ENCODE peak calls at places on chromosomes 7 and 10, in six cellular contexts. C is adrenal gland, U is prostate gland, W is Panc1, S is SK-N-SH, K is HCT116. V is an unnamed sample.
A peak's percentile ranks its signal among the peaks of the same experiment; 100 is the strongest.

GRCh38 chr10:11759347-11759746 is 17.2 kb downstream of the ECHDC3 start:
- DNase-seq in C (peak; percentile 57), U (no peak), W (no peak), S (no peak), K (no peak), V (no peak)

GRCh38 chr7:129678606-129679005 is 67.1 kb downstream of the NRF1 start:
- DNase-seq in C (no peak), U (no peak), W (no peak), S (no peak), K (no peak), V (no peak)

GRCh38 chr7:137120690-137121089 is 222.8 kb downstream of the PTN start:
- DNase-seq in C (no peak), U (no peak), W (no peak), S (no peak), K (no peak), V (no peak)

GRCh38 chr10:61166065-61166464 is 222.1 kb upstream of the RHOBTB1 start:
- DNase-seq in C (no peak), U (no peak), W (no peak), S (no peak), K (no peak), V (no peak)

GRCh38 chr7:100875356-100875751 is 451 bp downstream of the SRRT start:
- DNase-seq in C (peak; percentile 59), U (no peak), W (no peak), S (peak; percentile 81), K (no peak), V (no peak)

GRCh38 chr10:45454262-45454661 is 80.2 kb downstream of the ALOX5 start:
- DNase-seq in C (peak; percentile 64), U (no peak), W (no peak), S (no peak), K (no peak), V (no peak)

GRCh38 chr7:18515067-18515466 is 19.5 kb downstream of the HDAC9 start:
- DNase-seq in C (no peak), U (no peak), W (no peak), S (no peak), K (no peak), V (no peak)

GRCh38 chr7:44757739-44758138 is 9.1 kb downstream of the ZMIZ2 start:
- DNase-seq in C (no peak), U (no peak), W (no peak), S (no peak), K (no peak), V (no peak)

GRCh38 chr7:139897422-139898085 is 68.5 kb downstream of the TBXAS1 start:
- DNase-seq in C (no peak), U (no peak), W (no peak), S (no peak), K (no peak), V (no peak)

GRCh38 chr7:151311294-151311864 is 30.2 kb upstream of the NUB1 start:
- DNase-seq in C (no peak), U (no peak), W (no peak), S (no peak), K (no peak), V (no peak)

GRCh38 chr7:129778770-129779601 is 167.5 kb downstream of the NRF1 start:
- DNase-seq in C (no peak), U (no peak), W (no peak), S (no peak), K (no peak), V (no peak)

GRCh38 chr10:6163364-6164270 is 39.1 kb upstream of the PFKFB3 start:
- DNase-seq in C (peak; percentile 90), U (peak; percentile 89), W (no peak), S (peak; percentile 92), K (peak; percentile 69), V (peak; percentile 94)

GRCh38 chr10:103333934-103334520 is 16.9 kb downstream of the PCGF6 start:
- DNase-seq in C (no peak), U (no peak), W (no peak), S (peak; percentile 42), K (peak; percentile 32), V (no peak)

GRCh38 chr7:139683137-139683871 is 94.5 kb downstream of the HIPK2 start:
- DNase-seq in C (no peak), U (no peak), W (no peak), S (no peak), K (no peak), V (peak; percentile 35)

GRCh38 chr10:1328409-1328808 is 272.2 kb downstream of the WDR37 start:
- DNase-seq in C (no peak), U (no peak), W (no peak), S (no peak), K (no peak), V (no peak)

GRCh38 chr10:113679463-113680171 is at the start of gene CASP7:
- DNase-seq in C (peak; percentile 77), U (peak; percentile 77), W (peak; percentile 18), S (peak; percentile 90), K (peak; percentile 84), V (peak; percentile 90)

GRCh38 chr10:33612551-33612950 is 278.1 kb upstream of the NRP1 start:
- DNase-seq in C (no peak), U (no peak), W (no peak), S (no peak), K (no peak), V (no peak)

GRCh38 chr7:72444023-72444776 is 32.1 kb upstream of the CALN1 start:
- DNase-seq in C (no peak), U (peak; percentile 33), W (no peak), S (no peak), K (no peak), V (no peak)

GRCh38 chr7:136652635-136653370 is 215.6 kb upstream of the CHRM2 start:
- DNase-seq in C (no peak), U (no peak), W (no peak), S (no peak), K (no peak), V (no peak)

GRCh38 chr10:73863039-73863817 is 11.1 kb downstream of the CAMK2G start:
- DNase-seq in C (no peak), U (no peak), W (no peak), S (no peak), K (no peak), V (no peak)

GRCh38 chr10:86523348-86523747 is 1.8 kb upstream of the WAPL start:
- DNase-seq in C (no peak), U (no peak), W (no peak), S (peak; percentile 37), K (peak; percentile 19), V (no peak)

DNA sequence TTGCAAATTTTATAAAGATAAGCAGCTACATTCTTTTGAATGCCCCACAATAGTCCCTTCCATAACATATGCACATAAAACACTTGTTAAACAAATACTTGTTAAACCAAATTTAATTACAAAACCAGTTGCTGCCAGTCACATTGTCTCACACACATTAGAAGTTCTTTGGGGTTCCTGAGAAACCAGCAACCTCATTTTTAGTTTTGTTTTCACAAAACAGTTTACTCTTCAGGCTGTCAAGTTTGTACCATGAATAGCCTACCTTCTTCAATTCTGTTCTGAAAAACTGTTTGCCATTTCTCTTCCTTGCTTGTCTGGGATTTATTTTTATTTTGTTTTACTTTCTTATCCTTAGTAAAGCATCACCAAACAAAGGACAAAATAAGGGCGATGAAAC is 176.5 kb upstream of the PHF14 start:
- DNase-seq in C (no peak), U (no peak), W (no peak), S (no peak), K (no peak), V (no peak)
- TF ChIP-seq CTCF in C (no peak), U (no peak), W (no peak), S (no peak), K (no peak), V (no peak)

GRCh38 chr7:66142334-66142733 is 27.7 kb downstream of the CRCP start:
- DNase-seq in C (no peak), U (no peak), W (no peak), S (no peak), K (no peak), V (no peak)
- H3K36me3 ChIP-seq in C (peaks cover 27% of the 10 kb centered on the region), U (no peaks in the 10 kb centered on the region), W (peaks cover 6% of the 10 kb centered on the region), S (peaks cover 38% of the 10 kb centered on the region), K (peaks cover 36% of the 10 kb centered on the region), V (no peaks in the 10 kb centered on the region)

DNA sequence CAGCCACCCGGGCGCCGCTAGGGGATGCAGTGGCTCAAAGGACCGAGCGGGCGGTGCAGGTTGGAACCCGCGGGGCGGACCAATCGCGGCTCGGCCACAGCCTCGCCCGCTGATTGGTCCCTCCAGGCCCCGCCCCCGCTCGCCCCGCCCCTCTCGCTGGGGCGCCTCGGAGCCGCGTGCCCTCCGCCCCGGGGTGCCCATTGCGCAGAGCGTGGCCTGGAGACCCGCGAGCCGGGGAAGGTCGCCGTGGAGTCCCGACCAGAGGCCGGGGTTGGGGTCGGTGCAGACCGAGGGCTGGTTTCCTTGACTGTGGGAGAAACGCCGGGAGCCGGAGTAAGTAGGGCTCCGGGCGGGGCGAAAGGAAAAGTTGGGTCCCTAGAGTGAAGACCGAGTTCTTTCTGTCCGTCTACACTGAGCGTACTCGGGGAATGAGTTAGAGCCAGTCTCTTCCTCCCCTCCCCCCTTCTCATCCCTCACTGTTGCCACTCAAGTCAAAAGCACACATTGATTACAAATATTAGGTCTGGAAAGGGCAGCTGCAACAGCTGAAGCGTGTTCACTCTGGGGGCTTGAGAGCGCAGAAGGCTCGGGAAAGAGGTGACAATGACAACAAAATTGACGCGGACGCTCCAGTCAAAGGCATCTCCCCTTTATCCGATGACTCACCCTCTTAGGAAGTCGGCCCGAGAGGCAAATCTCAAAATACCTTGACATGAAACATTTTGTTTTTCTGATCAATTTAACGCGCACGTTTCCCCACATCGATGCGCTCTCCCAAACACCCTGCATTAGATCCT is 844 bp upstream of the GATA3 start:
- DNase-seq in C (peak; percentile 91), U (peak; percentile 93), W (peak; percentile 35), S (peak; percentile 93), K (peak; percentile 55), V (peak; percentile 83)
- H3K4me1 ChIP-seq in C (peaks cover 42% of the 10 kb centered on the region), U (peaks cover 3% of the 10 kb centered on the region), W (no peaks in the 10 kb centered on the region), S (no peaks in the 10 kb centered on the region), K (peaks cover 3% of the 10 kb centered on the region), V (peaks cover 73% of the 10 kb centered on the region)

GRCh38 chr10:14806318-14806717 is 31.5 kb downstream of the CDNF start:
- DNase-seq in C (no peak), U (no peak), W (no peak), S (no peak), K (no peak), V (no peak)

GRCh38 chr10:14815681-14816080 is 22.2 kb downstream of the CDNF start:
- DNase-seq in C (peak; percentile 54), U (no peak), W (no peak), S (no peak), K (no peak), V (no peak)

GRCh38 chr10:14812271-14812670 is 25.6 kb downstream of the CDNF start:
- DNase-seq in C (no peak), U (no peak), W (no peak), S (no peak), K (no peak), V (no peak)

DNA sequence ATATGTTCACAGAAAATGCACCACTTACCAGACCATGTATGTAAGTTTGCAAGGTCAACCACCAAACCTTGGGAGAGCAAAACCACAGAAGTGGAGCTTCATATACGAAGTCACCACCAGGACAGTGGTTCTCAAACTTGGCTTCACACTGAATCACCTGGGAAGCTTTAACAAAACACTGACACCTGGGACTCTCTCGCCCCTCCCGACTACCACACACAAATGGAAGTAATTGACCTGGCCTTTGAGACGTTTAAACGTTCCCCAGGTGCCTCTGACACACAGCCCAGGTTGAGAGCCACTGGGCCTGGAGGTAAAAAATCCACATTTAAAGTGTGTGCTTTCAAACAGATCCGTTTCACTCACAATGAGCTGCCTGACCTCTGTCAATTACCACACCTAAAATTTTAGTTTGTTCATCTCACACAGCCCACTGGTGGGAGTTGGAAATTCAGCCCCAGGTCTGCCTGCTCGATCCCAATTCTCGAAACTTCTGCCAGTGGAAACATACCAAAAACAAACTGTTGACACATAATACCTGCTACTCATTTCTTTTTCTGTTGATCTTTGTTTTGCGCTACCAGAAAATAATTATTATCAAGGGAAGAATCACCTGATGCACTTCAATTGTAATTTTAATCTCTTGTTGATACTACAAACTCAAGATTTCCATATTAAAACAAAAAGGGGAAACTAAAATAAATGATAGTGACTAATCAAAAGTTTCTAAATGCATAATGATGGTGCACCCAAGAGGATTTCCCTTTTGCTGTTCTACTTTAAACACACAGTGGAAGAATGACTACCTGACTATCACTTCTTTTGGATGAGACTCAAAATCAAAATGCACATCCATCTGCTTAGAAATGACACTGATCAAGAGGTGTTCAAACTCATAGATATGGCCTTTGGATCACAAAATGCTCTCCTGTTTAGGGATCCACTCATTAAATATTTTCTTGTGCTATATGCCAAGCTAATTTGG is 26.6 kb downstream of the CDNF start:
- DNase-seq in C (no peak), U (no peak), W (no peak), S (no peak), K (no peak), V (no peak)
- TF ChIP-seq CTCF in C (no peak), U (no peak), W (no peak), S (no peak), K (no peak), V (no peak)